ENCODE peak calls at places on chromosomes 1 and 21, in ten cellular contexts. O is T-cell; B is amniotic epithelial cell; L is NCI-H187; X is posterior cingulate gyrus; P is globus pallidus; Q is stimulated activated CD4-positive, alpha-beta T cell treated with anti-CD3 and anti-CD28 coated beads, Interleukin-12 subunit alpha, Interleukin-12 subunit beta, amount 100 ng/mL, for 24 hours; V is HTR-8/SVneo; Y is SJSA1; D is nucleus accumbens. W is an unnamed sample.

GRCh38 chr1:208007938-208008342 is 97.0 kb upstream of the CD34 start:
- DNase-seq in O (no peak), B (peak), L (no peak), X (no peak), P (no peak), Q (no peak), V (peak), Y (peak), D (no peak), W (no peak)

GRCh38 chr1:152654110-152654509 is 9.1 kb upstream of the LCE2D start:
- DNase-seq in O (peak), B (peak), L (peak), X (peak), P (peak), Q (peak), V (peak), Y (peak), D (no peak), W (peak)

GRCh38 chr1:200042437-200043329 is 15.2 kb downstream of the NR5A2 start:
- DNase-seq in O (no peak), B (peak), L (no peak), X (no peak), P (no peak), Q (no peak), V (no peak), Y (peak), D (no peak), W (no peak)

GRCh38 chr1:202145325-202146140 is 996 bp upstream of the ARL8A start:
- DNase-seq in O (no peak), B (no peak), L (no peak), X (no peak), P (no peak), Q (no peak), V (no peak), Y (no peak), D (no peak), W (no peak)

GRCh38 chr1:53344921-53345838 is 17.3 kb upstream of the LRP8 start:
- DNase-seq in O (no peak), B (no peak), L (no peak), X (no peak), P (no peak), Q (no peak), V (no peak), Y (no peak), D (no peak), W (no peak)

GRCh38 chr1:17574502-17574901 is 35.0 kb downstream of the ARHGEF10L start:
- DNase-seq in O (no peak), B (no peak), L (no peak), X (no peak), P (no peak), Q (no peak), V (no peak), Y (no peak), D (no peak), W (no peak)

GRCh38 chr1:119431836-119432235 is 16.9 kb downstream of the HSD3B2 start:
- DNase-seq in O (no peak), B (peak), L (no peak), X (no peak), P (no peak), Q (no peak), V (no peak), Y (no peak), D (no peak), W (no peak)

GRCh38 chr21:41641821-41642368 is 125.0 kb downstream of the RIPK4 start:
- DNase-seq in O (no peak), B (peak), L (no peak), X (no peak), P (no peak), Q (no peak), V (peak), Y (peak), D (no peak), W (peak)

GRCh38 chr1:54542962-54543539 is 5.0 kb upstream of the ACOT11 start:
- DNase-seq in O (no peak), B (peak), L (no peak), X (no peak), P (no peak), Q (no peak), V (no peak), Y (peak), D (no peak), W (no peak)

GRCh38 chr1:167431261-167431908 is 86.9 kb downstream of the CD247 start:
- DNase-seq in O (no peak), B (no peak), L (no peak), X (no peak), P (no peak), Q (no peak), V (no peak), Y (no peak), D (no peak), W (no peak)

GRCh38 chr1:205452364-205452763 is 3.5 kb downstream of the BLACAT1 start:
- DNase-seq in O (no peak), B (no peak), L (no peak), X (no peak), P (no peak), Q (no peak), V (no peak), Y (no peak), D (no peak), W (no peak)

GRCh38 chr21:39073063-39073462 is 110.2 kb downstream of the PSMG1 start:
- DNase-seq in O (no peak), B (no peak), L (no peak), X (no peak), P (peak), Q (no peak), V (no peak), Y (no peak), D (no peak), W (no peak)

GRCh38 chr1:153507926-153508583 is 27.7 kb downstream of the S100A6 start:
- DNase-seq in O (no peak), B (no peak), L (no peak), X (no peak), P (no peak), Q (no peak), V (no peak), Y (no peak), D (no peak), W (no peak)

GRCh38 chr1:108953452-108953851 is 9.8 kb downstream of the CLCC1 start:
- DNase-seq in O (no peak), B (no peak), L (no peak), X (no peak), P (no peak), Q (no peak), V (no peak), Y (no peak), D (no peak), W (no peak)

GRCh38 chr1:234613128-234613875 is 3.3 kb upstream of the IRF2BP2 start:
- DNase-seq in O (no peak), B (peak), L (no peak), X (no peak), P (peak), Q (no peak), V (no peak), Y (no peak), D (no peak), W (no peak)

GRCh38 chr1:223137402-223138100 is 5.5 kb downstream of the TLR5 start:
- DNase-seq in O (no peak), B (peak), L (no peak), X (no peak), P (peak), Q (no peak), V (no peak), Y (no peak), D (no peak), W (no peak)

GRCh38 chr1:35569956-35570355 is 3.2 kb upstream of the TFAP2E start:
- DNase-seq in O (no peak), B (peak), L (no peak), X (no peak), P (no peak), Q (no peak), V (no peak), Y (no peak), D (no peak), W (no peak)

GRCh38 chr1:153951183-153951582 is 4.7 kb upstream of the DENND4B start:
- DNase-seq in O (no peak), B (no peak), L (no peak), X (no peak), P (no peak), Q (no peak), V (no peak), Y (no peak), D (no peak), W (no peak)

GRCh38 chr1:222926566-222926965 is 111.7 kb downstream of the DISP1 start:
- DNase-seq in O (no peak), B (peak), L (no peak), X (no peak), P (no peak), Q (no peak), V (no peak), Y (peak), D (no peak), W (no peak)

GRCh38 chr1:155195201-155196102 is 12.2 kb downstream of the THBS3 start:
- DNase-seq in O (no peak), B (no peak), L (no peak), X (no peak), P (no peak), Q (no peak), V (no peak), Y (no peak), D (no peak), W (no peak)

GRCh38 chr1:59025898-59026426 is 242.1 kb upstream of the JUN start:
- DNase-seq in O (no peak), B (no peak), L (no peak), X (no peak), P (no peak), Q (no peak), V (no peak), Y (no peak), D (no peak), W (no peak)

GRCh38 chr1:94349853-94350252 is 68.3 kb upstream of the ABCD3 start:
- DNase-seq in O (no peak), B (no peak), L (no peak), X (no peak), P (no peak), Q (no peak), V (no peak), Y (no peak), D (no peak), W (no peak)

GRCh38 chr1:155308493-155309422 is at the start of gene FDPS:
- DNase-seq in O (peak), B (peak), L (peak), X (peak), P (peak), Q (peak), V (peak), Y (peak), D (peak), W (peak)

GRCh38 chr1:54506594-54506993 is 41.4 kb upstream of the ACOT11 start:
- DNase-seq in O (no peak), B (no peak), L (no peak), X (no peak), P (no peak), Q (no peak), V (no peak), Y (no peak), D (no peak), W (no peak)

GRCh38 chr1:68175621-68176398 is 56.5 kb downstream of the WLS start:
- DNase-seq in O (no peak), B (peak), L (no peak), X (no peak), P (peak), Q (no peak), V (no peak), Y (no peak), D (no peak), W (no peak)

GRCh38 chr21:46092026-46092764 is 5.7 kb upstream of the COL6A2 start:
- DNase-seq in O (no peak), B (peak), L (no peak), X (no peak), P (no peak), Q (no peak), V (no peak), Y (peak), D (no peak), W (no peak)

GRCh38 chr1:241356187-241356518 is 852 bp downstream of the RGS7 start:
- DNase-seq in O (no peak), B (no peak), L (no peak), X (no peak), P (no peak), Q (no peak), V (no peak), Y (no peak), D (no peak), W (no peak)

GRCh38 chr1:176450526-176450925 is 12.4 kb upstream of the PAPPA2 start:
- DNase-seq in O (no peak), B (no peak), L (no peak), X (no peak), P (no peak), Q (no peak), V (no peak), Y (no peak), D (no peak), W (no peak)